ENCODE peak calls at places on chromosomes 12 and 14, in eight cellular contexts. U, P, M, B, J, I, K and F are unnamed samples.

GRCh38 chr12:17579148-17580026 is 510.6 kb downstream of the RERGL start:
- DNase-seq in U (no peak), P (no peak), M (no peak), B (no peak), J (no peak), I (no peak), K (no peak), F (no peak)

GRCh38 chr14:99549684-99550083 is 54.3 kb downstream of the CCDC85C start:
- DNase-seq in U (no peak), P (no peak), M (no peak), B (no peak), J (no peak), I (no peak), K (no peak), F (no peak)

GRCh38 chr12:22477894-22478287 is 66.5 kb downstream of the C2CD5 start:
- DNase-seq in U (no peak), P (no peak), M (no peak), B (no peak), J (peak), I (no peak), K (no peak), F (no peak)

GRCh38 chr14:31025335-31026075 is at the start of gene AP4S1:
- DNase-seq in U (peak), P (peak), M (peak), B (no peak), J (no peak), I (peak), K (peak), F (peak)

GRCh38 chr12:14394317-14395058 is 29.0 kb downstream of the ATF7IP start:
- DNase-seq in U (peak), P (no peak), M (peak), B (no peak), J (peak), I (no peak), K (peak), F (no peak)

GRCh38 chr14:100668352-100668751 is 58.3 kb upstream of the DLK1 start:
- DNase-seq in U (no peak), P (no peak), M (peak), B (no peak), J (no peak), I (no peak), K (no peak), F (no peak)

GRCh38 chr12:45327823-45328383 is 112.0 kb downstream of the ANO6 start:
- DNase-seq in U (no peak), P (no peak), M (no peak), B (no peak), J (peak), I (no peak), K (no peak), F (no peak)

GRCh38 chr12:128387811-128388422 is 120.9 kb downstream of the TMEM132C start:
- DNase-seq in U (peak), P (peak), M (peak), B (no peak), J (no peak), I (no peak), K (peak), F (peak)

GRCh38 chr14:75578099-75578785 is at the start of gene FLVCR2:
- DNase-seq in U (no peak), P (peak), M (peak), B (peak), J (peak), I (peak), K (peak), F (peak)

GRCh38 chr14:20624495-20625070 is 16.9 kb downstream of the OR6S1 start:
- DNase-seq in U (no peak), P (peak), M (peak), B (peak), J (peak), I (peak), K (peak), F (no peak)

GRCh38 chr14:64826845-64827244 is 52.9 kb downstream of the SPTB start:
- DNase-seq in U (no peak), P (no peak), M (no peak), B (no peak), J (no peak), I (no peak), K (no peak), F (no peak)

GRCh38 chr14:44873536-44873935 is 88.2 kb downstream of the KLHL28 start:
- DNase-seq in U (no peak), P (peak), M (no peak), B (no peak), J (no peak), I (no peak), K (no peak), F (no peak)

GRCh38 chr12:106956048-106956935 is 585 bp downstream of the TMEM263 start:
- DNase-seq in U (peak), P (peak), M (peak), B (peak), J (peak), I (peak), K (peak), F (peak)

GRCh38 chr12:131963381-131963780 is 13.6 kb downstream of the EP400 start:
- DNase-seq in U (no peak), P (no peak), M (no peak), B (no peak), J (no peak), I (peak), K (no peak), F (no peak)

GRCh38 chr12:203462-204260 is 10.3 kb downstream of the SLC6A12 start:
- DNase-seq in U (no peak), P (peak), M (peak), B (no peak), J (no peak), I (no peak), K (no peak), F (no peak)

GRCh38 chr14:57508756-57509155 is 15.1 kb upstream of the CCDC198 start:
- DNase-seq in U (no peak), P (no peak), M (no peak), B (no peak), J (no peak), I (no peak), K (no peak), F (no peak)

GRCh38 chr14:60805881-60806569 is 71.5 kb downstream of the MNAT1 start:
- DNase-seq in U (no peak), P (no peak), M (no peak), B (no peak), J (peak), I (no peak), K (no peak), F (no peak)

GRCh38 chr12:96198970-96199369 is 4.8 kb downstream of the ELK3 start:
- DNase-seq in U (no peak), P (no peak), M (no peak), B (peak), J (peak), I (no peak), K (no peak), F (no peak)

GRCh38 chr12:1606021-1606622 is 11.7 kb upstream of the FBXL14 start:
- DNase-seq in U (peak), P (peak), M (peak), B (peak), J (peak), I (peak), K (peak), F (peak)

GRCh38 chr12:123942277-123942653 is 30.4 kb downstream of the CCDC92 start:
- DNase-seq in U (no peak), P (no peak), M (no peak), B (no peak), J (peak), I (no peak), K (no peak), F (no peak)

GRCh38 chr12:132432721-132433577 is 57.0 kb upstream of the FBRSL1 start:
- DNase-seq in U (no peak), P (no peak), M (peak), B (no peak), J (no peak), I (no peak), K (no peak), F (no peak)

GRCh38 chr12:96456265-96456974 is 33.0 kb upstream of the CFAP54 start:
- DNase-seq in U (no peak), P (no peak), M (no peak), B (no peak), J (no peak), I (no peak), K (no peak), F (no peak)

GRCh38 chr12:100801335-100801734 is 6.8 kb downstream of the ANO4 start:
- DNase-seq in U (no peak), P (no peak), M (no peak), B (no peak), J (no peak), I (no peak), K (no peak), F (no peak)

GRCh38 chr14:57085801-57086200 is 182.9 kb downstream of the EXOC5 start:
- DNase-seq in U (no peak), P (no peak), M (no peak), B (no peak), J (no peak), I (no peak), K (peak), F (no peak)

GRCh38 chr12:62834406-62834805 is 100.5 kb downstream of the PPM1H start:
- DNase-seq in U (no peak), P (no peak), M (no peak), B (no peak), J (no peak), I (no peak), K (no peak), F (no peak)

GRCh38 chr12:129200576-129200975 is 347.3 kb downstream of the GLT1D1 start:
- DNase-seq in U (no peak), P (no peak), M (no peak), B (no peak), J (no peak), I (no peak), K (no peak), F (no peak)

GRCh38 chr12:31267966-31268365 is 58.0 kb downstream of the SINHCAF start:
- DNase-seq in U (no peak), P (no peak), M (no peak), B (no peak), J (no peak), I (no peak), K (no peak), F (no peak)

GRCh38 chr12:57126561-57126960 is 1.7 kb upstream of the LRP1 start:
- DNase-seq in U (no peak), P (no peak), M (no peak), B (no peak), J (no peak), I (no peak), K (no peak), F (no peak)

GRCh38 chr12:15044461-15044860 is 71.6 kb downstream of the PDE6H start:
- DNase-seq in U (no peak), P (no peak), M (no peak), B (no peak), J (peak), I (no peak), K (no peak), F (no peak)

GRCh38 chr14:50230601-50231474 is 540 bp downstream of the SOS2 start:
- DNase-seq in U (no peak), P (peak), M (peak), B (peak), J (peak), I (peak), K (peak), F (peak)

GRCh38 chr12:31368666-31369361 is 42.9 kb upstream of the SINHCAF start:
- DNase-seq in U (no peak), P (peak), M (peak), B (no peak), J (no peak), I (peak), K (no peak), F (no peak)

GRCh38 chr12:116284401-116284800 is 6.9 kb upstream of the MED13L start:
- DNase-seq in U (no peak), P (no peak), M (no peak), B (no peak), J (no peak), I (no peak), K (no peak), F (no peak)

GRCh38 chr12:92034858-92035401 is 110.7 kb downstream of the BTG1 start:
- DNase-seq in U (peak), P (no peak), M (peak), B (no peak), J (peak), I (no peak), K (peak), F (peak)

GRCh38 chr14:21867541-21867940 is 193.9 kb upstream of the OR4E1 start:
- DNase-seq in U (no peak), P (no peak), M (no peak), B (no peak), J (peak), I (no peak), K (no peak), F (no peak)